ENCODE peak calls at places on chromosomes 7 and 10, in ten cellular contexts. One of them, this sample, is unnamed.

GRCh38 chr10:47257396-47258120 is 42.4 kb upstream of the GDF10 start:
- DNase-seq in GM12892: no peak
- DNase-seq in GM12865: peak
- DNase-seq in cardiac fibroblast: peak
- DNase-seq in Caki2: no peak
- DNase-seq in pons: peak
- DNase-seq in T1000: no peak
- DNase-seq in colonic mucosa: no peak
- DNase-seq in neural progenitor cell: no peak
- DNase-seq in hepatic stellate cell: no peak
- DNase-seq in this sample: no peak

GRCh38 chr7:16098585-16099179 is 322.7 kb downstream of the CRPPA start:
- DNase-seq in GM12892: no peak
- DNase-seq in GM12865: no peak
- DNase-seq in cardiac fibroblast: peak
- DNase-seq in Caki2: no peak
- DNase-seq in pons: no peak
- DNase-seq in T1000: no peak
- DNase-seq in colonic mucosa: no peak
- DNase-seq in neural progenitor cell: peak
- DNase-seq in hepatic stellate cell: peak
- DNase-seq in this sample: peak

GRCh38 chr10:123140164-123140982 is 4.6 kb downstream of the HMX3 start:
- DNase-seq in GM12892: no peak
- DNase-seq in GM12865: no peak
- DNase-seq in cardiac fibroblast: no peak
- DNase-seq in Caki2: no peak
- DNase-seq in pons: no peak
- DNase-seq in T1000: no peak
- DNase-seq in colonic mucosa: no peak
- DNase-seq in neural progenitor cell: peak
- DNase-seq in hepatic stellate cell: no peak
- DNase-seq in this sample: no peak

GRCh38 chr10:14009315-14010082 is 321.2 kb downstream of the FRMD4A start:
- DNase-seq in GM12892: no peak
- DNase-seq in GM12865: peak
- DNase-seq in cardiac fibroblast: peak
- DNase-seq in Caki2: no peak
- DNase-seq in pons: no peak
- DNase-seq in T1000: peak
- DNase-seq in colonic mucosa: no peak
- DNase-seq in neural progenitor cell: no peak
- DNase-seq in hepatic stellate cell: no peak
- DNase-seq in this sample: no peak

GRCh38 chr7:141071855-141072547 is 1.9 kb upstream of the TMEM178B start:
- DNase-seq in GM12892: no peak
- DNase-seq in GM12865: no peak
- DNase-seq in cardiac fibroblast: no peak
- DNase-seq in Caki2: no peak
- DNase-seq in pons: no peak
- DNase-seq in T1000: no peak
- DNase-seq in colonic mucosa: no peak
- DNase-seq in neural progenitor cell: peak
- DNase-seq in hepatic stellate cell: peak
- DNase-seq in this sample: no peak

GRCh38 chr7:53993205-53993604 is 549.0 kb upstream of the VSTM2A start:
- DNase-seq in GM12892: no peak
- DNase-seq in GM12865: no peak
- DNase-seq in cardiac fibroblast: no peak
- DNase-seq in Caki2: no peak
- DNase-seq in pons: no peak
- DNase-seq in T1000: no peak
- DNase-seq in colonic mucosa: no peak
- DNase-seq in neural progenitor cell: no peak
- DNase-seq in hepatic stellate cell: no peak
- DNase-seq in this sample: no peak

GRCh38 chr7:86469680-86470295 is 173.9 kb upstream of the GRM3 start:
- DNase-seq in GM12892: peak
- DNase-seq in GM12865: peak
- DNase-seq in cardiac fibroblast: peak
- DNase-seq in Caki2: peak
- DNase-seq in pons: peak
- DNase-seq in T1000: peak
- DNase-seq in colonic mucosa: peak
- DNase-seq in neural progenitor cell: peak
- DNase-seq in hepatic stellate cell: peak
- DNase-seq in this sample: peak

GRCh38 chr10:53161231-53161630 is 388.6 kb upstream of the MBL2 start:
- DNase-seq in GM12892: no peak
- DNase-seq in GM12865: no peak
- DNase-seq in cardiac fibroblast: no peak
- DNase-seq in Caki2: no peak
- DNase-seq in pons: no peak
- DNase-seq in T1000: no peak
- DNase-seq in colonic mucosa: no peak
- DNase-seq in neural progenitor cell: no peak
- DNase-seq in hepatic stellate cell: no peak
- DNase-seq in this sample: no peak

GRCh38 chr7:20064974-20065862 is 152.0 kb downstream of the MACC1 start:
- DNase-seq in GM12892: peak
- DNase-seq in GM12865: peak
- DNase-seq in cardiac fibroblast: peak
- DNase-seq in Caki2: peak
- DNase-seq in pons: no peak
- DNase-seq in T1000: no peak
- DNase-seq in colonic mucosa: no peak
- DNase-seq in neural progenitor cell: no peak
- DNase-seq in hepatic stellate cell: peak
- DNase-seq in this sample: peak

GRCh38 chr7:100489824-100490223 is 6.1 kb downstream of the NYAP1 start:
- DNase-seq in GM12892: peak
- DNase-seq in GM12865: peak
- DNase-seq in cardiac fibroblast: peak
- DNase-seq in Caki2: peak
- DNase-seq in pons: peak
- DNase-seq in T1000: peak
- DNase-seq in colonic mucosa: peak
- DNase-seq in neural progenitor cell: peak
- DNase-seq in hepatic stellate cell: peak
- DNase-seq in this sample: peak

GRCh38 chr7:18834574-18835361 is 282.7 kb downstream of the TWIST1 start:
- DNase-seq in GM12892: no peak
- DNase-seq in GM12865: no peak
- DNase-seq in cardiac fibroblast: no peak
- DNase-seq in Caki2: no peak
- DNase-seq in pons: no peak
- DNase-seq in T1000: no peak
- DNase-seq in colonic mucosa: no peak
- DNase-seq in neural progenitor cell: no peak
- DNase-seq in hepatic stellate cell: no peak
- DNase-seq in this sample: no peak

GRCh38 chr7:143487566-143487965 is 9.9 kb downstream of the TAS2R41 start:
- DNase-seq in GM12892: no peak
- DNase-seq in GM12865: no peak
- DNase-seq in cardiac fibroblast: peak
- DNase-seq in Caki2: no peak
- DNase-seq in pons: no peak
- DNase-seq in T1000: no peak
- DNase-seq in colonic mucosa: peak
- DNase-seq in neural progenitor cell: no peak
- DNase-seq in hepatic stellate cell: peak
- DNase-seq in this sample: no peak

GRCh38 chr10:7378602-7379403 is 32.0 kb downstream of the SFMBT2 start:
- DNase-seq in GM12892: no peak
- DNase-seq in GM12865: peak
- DNase-seq in cardiac fibroblast: no peak
- DNase-seq in Caki2: no peak
- DNase-seq in pons: no peak
- DNase-seq in T1000: no peak
- DNase-seq in colonic mucosa: no peak
- DNase-seq in neural progenitor cell: no peak
- DNase-seq in hepatic stellate cell: no peak
- DNase-seq in this sample: no peak

GRCh38 chr7:77348371-77348813 is 67.8 kb downstream of the GSAP start:
- DNase-seq in GM12892: no peak
- DNase-seq in GM12865: no peak
- DNase-seq in cardiac fibroblast: peak
- DNase-seq in Caki2: peak
- DNase-seq in pons: no peak
- DNase-seq in T1000: no peak
- DNase-seq in colonic mucosa: no peak
- DNase-seq in neural progenitor cell: no peak
- DNase-seq in hepatic stellate cell: peak
- DNase-seq in this sample: no peak

GRCh38 chr7:28960071-28960840 is 2.1 kb upstream of the TRIL start:
- DNase-seq in GM12892: no peak
- DNase-seq in GM12865: no peak
- DNase-seq in cardiac fibroblast: no peak
- DNase-seq in Caki2: no peak
- DNase-seq in pons: no peak
- DNase-seq in T1000: no peak
- DNase-seq in colonic mucosa: no peak
- DNase-seq in neural progenitor cell: no peak
- DNase-seq in hepatic stellate cell: no peak
- DNase-seq in this sample: peak

GRCh38 chr10:125549656-125550055 is 133.3 kb downstream of the TEX36 start:
- DNase-seq in GM12892: no peak
- DNase-seq in GM12865: no peak
- DNase-seq in cardiac fibroblast: no peak
- DNase-seq in Caki2: no peak
- DNase-seq in pons: no peak
- DNase-seq in T1000: no peak
- DNase-seq in colonic mucosa: no peak
- DNase-seq in neural progenitor cell: no peak
- DNase-seq in hepatic stellate cell: no peak
- DNase-seq in this sample: no peak